ENCODE peak calls at places on chromosomes 2 and 18, in six cellular contexts. S is transverse colon, B is cardiac muscle cell, Q is small intestine, E is GM23248, X is NT2/D1. Y is an unnamed sample.

GRCh38 chr2:99297990-99298389 is 3.0 kb downstream of the LYG1 start:
- DNase-seq in S (no peak), B (no peak), Q (no peak), E (peak; percentile 39), X (no peak), Y (no peak)

GRCh38 chr2:57908736-57909161 is 137.9 kb upstream of the VRK2 start:
- DNase-seq in S (no peak), B (no peak), Q (no peak), E (no peak), X (no peak), Y (no peak)

GRCh38 chr2:236631361-236632291 is 62.0 kb downstream of the ACKR3 start:
- DNase-seq in S (no peak), B (no peak), Q (no peak), E (peak; percentile 55), X (no peak), Y (no peak)

GRCh38 chr2:241812730-241813079 is 3.7 kb downstream of the NEU4 start:
- DNase-seq in S (no peak), B (no peak), Q (no peak), E (no peak), X (no peak), Y (no peak)

GRCh38 chr18:22550861-22551260 is 133.1 kb upstream of the CTAGE1 start:
- DNase-seq in S (no peak), B (no peak), Q (no peak), E (no peak), X (no peak), Y (peak; percentile 40)

GRCh38 chr18:66999003-66999402 is 395.1 kb upstream of the CDH19 start:
- DNase-seq in S (no peak), B (no peak), Q (no peak), E (no peak), X (no peak), Y (no peak)

GRCh38 chr2:72140621-72140960 is 7.1 kb downstream of the CYP26B1 start:
- DNase-seq in S (no peak), B (no peak), Q (no peak), E (no peak), X (no peak), Y (no peak)

GRCh38 chr18:23238152-23238531 is 102.9 kb downstream of the CABLES1 start:
- DNase-seq in S (peak; percentile 27), B (no peak), Q (peak; percentile 82), E (peak; percentile 95), X (no peak), Y (peak; percentile 58)

GRCh38 chr2:19099181-19099580 is 259.2 kb downstream of the OSR1 start:
- DNase-seq in S (no peak), B (no peak), Q (no peak), E (no peak), X (no peak), Y (no peak)

GRCh38 chr2:211113294-211114175 is 557.1 kb downstream of the CPS1 start:
- DNase-seq in S (no peak), B (no peak), Q (no peak), E (no peak), X (no peak), Y (no peak)

GRCh38 chr2:191626497-191627151 is 51.3 kb upstream of the NABP1 start:
- DNase-seq in S (no peak), B (no peak), Q (no peak), E (peak; percentile 85), X (no peak), Y (peak; percentile 58)

GRCh38 chr18:58024139-58024538 is 19.9 kb upstream of the NEDD4L start:
- DNase-seq in S (no peak), B (no peak), Q (peak; percentile 92), E (no peak), X (no peak), Y (no peak)
- H3K4me1 ChIP-seq in S (peaks cover 6% of the 10 kb centered on the region), B (no peaks in the 10 kb centered on the region), Q (peaks cover 9% of the 10 kb centered on the region), E (no peaks in the 10 kb centered on the region), X (no peaks in the 10 kb centered on the region), Y (no peaks in the 10 kb centered on the region)

GRCh38 chr2:22485456-22485855 is 899.5 kb upstream of the KLHL29 start:
- DNase-seq in S (no peak), B (no peak), Q (no peak), E (no peak), X (no peak), Y (no peak)

GRCh38 chr2:22487036-22487435 is 897.9 kb upstream of the KLHL29 start:
- DNase-seq in S (no peak), B (no peak), Q (no peak), E (no peak), X (no peak), Y (no peak)

GRCh38 chr2:22487541-22487940 is 897.4 kb upstream of the KLHL29 start:
- DNase-seq in S (no peak), B (no peak), Q (no peak), E (no peak), X (no peak), Y (no peak)

GRCh38 chr2:22481507-22482217 is 903.3 kb upstream of the KLHL29 start:
- DNase-seq in S (no peak), B (no peak), Q (no peak), E (no peak), X (no peak), Y (no peak)

DNA sequence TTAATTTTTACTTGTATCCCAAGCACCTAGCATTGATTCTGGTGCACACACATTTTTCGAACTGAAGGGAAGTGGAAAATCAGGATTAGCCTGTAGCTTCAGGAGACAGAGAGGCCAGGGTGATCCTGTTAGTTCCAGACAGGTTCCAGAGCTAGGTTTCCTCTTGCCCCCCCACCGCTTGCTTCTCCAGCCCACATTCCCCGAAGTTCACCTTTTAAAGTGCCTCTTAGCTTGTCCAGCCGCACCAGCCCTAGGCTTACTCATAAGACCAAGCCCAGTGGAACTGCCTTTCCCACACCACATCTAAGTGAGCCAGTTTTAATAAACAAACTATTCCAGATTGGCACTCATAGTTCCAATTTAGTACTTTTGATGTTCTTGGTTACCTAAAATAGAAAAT is 898.6 kb upstream of the KLHL29 start:
- DNase-seq in S (no peak), B (peak; percentile 44), Q (no peak), E (no peak), X (no peak), Y (no peak)
- H3K27me3 ChIP-seq in S (no peaks in the 10 kb centered on the region), B (no peaks in the 10 kb centered on the region), Q (no peaks in the 10 kb centered on the region), E (no peaks in the 10 kb centered on the region), X (no peaks in the 10 kb centered on the region), Y (no peaks in the 10 kb centered on the region)

DNA sequence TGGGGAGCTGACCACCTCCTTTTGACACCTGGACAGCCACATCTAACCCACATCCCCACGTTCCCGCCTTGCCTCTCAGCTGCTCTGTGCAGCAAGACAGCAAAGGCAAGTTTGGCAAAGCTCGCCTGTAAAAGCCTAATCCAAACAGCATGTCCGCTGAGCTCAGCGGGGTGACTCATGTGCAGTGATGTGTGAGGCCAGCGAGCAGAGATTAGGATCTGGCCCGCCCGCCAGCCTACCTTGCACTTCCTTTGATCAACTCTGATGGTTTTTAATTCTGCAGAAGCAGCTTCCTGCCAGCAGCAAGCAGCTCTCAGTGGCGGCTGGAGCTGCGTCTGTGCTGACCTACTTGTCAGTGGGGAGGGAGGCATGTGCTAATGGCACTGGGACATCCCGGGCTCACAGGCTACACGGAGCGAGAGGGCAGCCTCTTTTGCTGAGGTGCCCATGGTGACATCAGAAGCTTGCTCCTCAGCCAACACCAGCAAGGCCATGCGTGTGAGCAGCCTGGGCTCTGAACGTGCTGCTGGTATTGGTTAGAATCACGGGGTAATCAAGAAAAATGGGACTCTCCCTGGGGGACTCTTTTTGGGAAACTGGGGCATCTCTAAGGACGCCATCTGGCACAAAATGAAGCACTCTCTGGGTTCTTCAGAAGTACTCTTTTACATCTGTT is 36.0 kb upstream of the EML4 start:
- DNase-seq in S (peak; percentile 85), B (peak; percentile 53), Q (peak; percentile 92), E (peak; percentile 99), X (no peak), Y (peak; percentile 94)
- H3K4me3 ChIP-seq in S (peak overlapping the region; percentile 4), B (no peak overlapping the region), Q (no peak overlapping the region), E (peak overlapping the region; percentile 64), X (no peak overlapping the region), Y (peak overlapping the region; percentile 2)

DNA sequence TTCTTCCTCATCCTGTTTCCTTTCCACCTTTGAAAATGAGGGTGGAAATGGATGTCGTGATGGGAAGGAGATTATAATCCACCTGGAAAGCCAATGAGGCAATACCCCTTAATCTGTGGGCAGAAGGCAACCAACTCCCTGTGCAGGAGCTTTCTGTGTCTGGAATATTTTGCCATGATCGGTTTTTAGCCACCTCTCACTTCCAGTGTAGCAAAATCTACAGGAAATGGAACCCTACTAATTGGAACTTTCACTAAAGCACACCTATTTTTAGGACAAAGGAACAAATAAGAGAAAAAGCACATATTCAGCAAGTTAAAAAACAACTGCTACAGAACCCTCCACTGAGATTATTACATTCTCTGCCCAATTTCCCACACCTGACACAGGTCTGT is 112.1 kb upstream of the SMAD7 start:
- DNase-seq in S (no peak), B (no peak), Q (no peak), E (no peak), X (no peak), Y (no peak)
- H3K4me1 ChIP-seq in S (no peaks in the 10 kb centered on the region), B (peaks cover 25% of the 10 kb centered on the region), Q (no peaks in the 10 kb centered on the region), E (no peaks in the 10 kb centered on the region), X (no peaks in the 10 kb centered on the region), Y (no peaks in the 10 kb centered on the region)

Y was measured in SJSA1.